ENCODE peak calls at places on chromosomes 2 and 18, in nine cellular contexts. F is pulmonary artery endothelial cell; L is HEK293T; A is HL-60; O is NCI-H524 treated with DMSO at 0.1 percent for 48 hours; D is activated CD8-positive, alpha-beta memory T cell treated with anti-CD3 and anti-CD28 coated beads, Interleukin-2, amount 10 ng/mL, durations not matched to agents 7 days and 5 days; P is T-helper 1 cell; N is cerebellar cortex; G is Peyer's patch. V is an unnamed sample.

GRCh38 chr2:96095116-96095636 is 21.2 kb downstream of the ADRA2B start:
- DNase-seq in P (no peak), D (peak; percentile 26), N (no peak), L (no peak), F (no peak), A (no peak), O (no peak), G (no peak), V (no peak)

GRCh38 chr2:27448381-27448780 is 6.2 kb downstream of the KRTCAP3 start:
- DNase-seq in L (no peak), G (no peak), A (no peak), P (no peak), F (no peak), O (no peak), N (no peak), D (no peak), V (no peak)

GRCh38 chr2:52220393-52220792 is 1188.5 kb upstream of the NRXN1 start:
- DNase-seq in N (no peak), F (no peak), L (no peak), O (no peak), A (no peak), G (no peak), D (no peak), P (no peak), V (no peak)

GRCh38 chr2:113203217-113203530 is 29.4 kb downstream of the PSD4 start:
- DNase-seq in F (no peak), G (no peak), O (no peak), P (no peak), D (no peak), L (no peak), A (no peak), N (no peak), V (no peak)

GRCh38 chr2:241019441-241020139 is 21.2 kb downstream of the SNED1 start:
- DNase-seq in A (no peak), G (peak; percentile 12), P (no peak), D (no peak), O (no peak), N (no peak), F (no peak), L (no peak), V (no peak)

GRCh38 chr2:71988170-71988569 is 159.5 kb downstream of the CYP26B1 start:
- DNase-seq in P (no peak), L (no peak), G (no peak), O (no peak), F (no peak), A (no peak), D (no peak), N (no peak), V (no peak)

GRCh38 chr18:50819027-50819726 is 639 bp downstream of the MRO start:
- DNase-seq in F (no peak), N (peak; percentile 62), O (no peak), L (peak; percentile 17), A (no peak), G (no peak), P (no peak), D (no peak), V (peak; percentile 9)

GRCh38 chr18:79570266-79571201 is 109.1 kb upstream of the CTDP1 start:
- DNase-seq in F (no peak), A (no peak), D (no peak), O (no peak), L (no peak), G (no peak), P (no peak), N (no peak), V (peak; percentile 8)

GRCh38 chr2:217829420-217829819 is 173.4 kb downstream of the TNS1 start:
- DNase-seq in N (no peak), P (no peak), G (no peak), A (no peak), L (no peak), O (no peak), F (no peak), D (no peak), V (no peak)

GRCh38 chr2:205403244-205403845 is 279.0 kb upstream of the NRP2 start:
- DNase-seq in D (no peak), O (no peak), P (no peak), F (no peak), A (no peak), N (no peak), L (no peak), G (no peak), V (no peak)

GRCh38 chr2:53896864-53897263 is 37.1 kb upstream of the GPR75 start:
- DNase-seq in O (no peak), F (no peak), L (no peak), A (no peak), G (no peak), P (no peak), N (no peak), D (no peak), V (peak; percentile 35)

GRCh38 chr2:187580462-187581124 is 26.4 kb upstream of the TFPI start:
- DNase-seq in A (no peak), G (no peak), D (no peak), O (peak; percentile 32), N (peak; percentile 44), P (no peak), F (peak; percentile 52), L (peak; percentile 22), V (no peak)

GRCh38 chr2:239055756-239056493 is 208.0 kb downstream of the TWIST2 start:
- DNase-seq in N (no peak), O (no peak), L (no peak), F (no peak), D (no peak), G (no peak), A (no peak), P (no peak), V (peak; percentile 30)

GRCh38 chr2:105404736-105405135 is 5.9 kb upstream of the FHL2 start:
- DNase-seq in L (no peak), A (no peak), O (no peak), F (no peak), D (no peak), P (no peak), G (no peak), N (no peak), V (no peak)

GRCh38 chr2:30410217-30410616 is 36.8 kb upstream of the LCLAT1 start:
- DNase-seq in L (no peak), F (no peak), O (no peak), P (no peak), A (no peak), D (no peak), N (no peak), G (no peak), V (no peak)

GRCh38 chr18:9643549-9643948 is 29.2 kb upstream of the PPP4R1 start:
- DNase-seq in D (no peak), L (peak; percentile 30), A (no peak), P (no peak), O (no peak), N (peak; percentile 23), F (peak; percentile 97), G (no peak), V (peak; percentile 61)

GRCh38 chr18:76558881-76559667 is 64.0 kb upstream of the ZNF516 start:
- DNase-seq in L (no peak), F (no peak), P (no peak), O (no peak), N (no peak), G (no peak), A (no peak), D (no peak), V (no peak)

GRCh38 chr2:861655-862355 is 88.8 kb upstream of the SNTG2 start:
- DNase-seq in F (no peak), D (peak; percentile 16), P (no peak), A (no peak), L (no peak), N (no peak), O (no peak), G (no peak), V (no peak)

GRCh38 chr18:68147728-68148127 is 567.2 kb downstream of the TMX3 start:
- DNase-seq in L (no peak), O (no peak), F (no peak), G (no peak), P (no peak), D (no peak), A (no peak), N (no peak), V (no peak)

GRCh38 chr2:130756041-130756720 is 841 bp downstream of the AMER3 start:
- DNase-seq in G (no peak), A (no peak), D (no peak), N (no peak), F (no peak), L (peak; percentile 82), O (no peak), P (no peak), V (no peak)

GRCh38 chr2:207416111-207416510 is 113.7 kb upstream of the CREB1 start:
- DNase-seq in D (no peak), G (no peak), P (no peak), F (no peak), A (no peak), N (no peak), L (no peak), O (no peak), V (no peak)

GRCh38 chr2:241009601-241010530 is 11.4 kb downstream of the SNED1 start:
- DNase-seq in L (peak; percentile 58), P (no peak), A (no peak), O (no peak), N (peak; percentile 31), G (peak; percentile 17), F (peak; percentile 84), D (peak; percentile 65), V (peak; percentile 87)

GRCh38 chr2:14304326-14304725 is 328.2 kb upstream of the LRATD1 start:
- DNase-seq in L (no peak), N (no peak), P (no peak), O (no peak), A (no peak), D (no peak), F (no peak), G (no peak), V (no peak)

GRCh38 chr2:82837588-82838304 is 1621.3 kb downstream of the SUCLG1 start:
- DNase-seq in D (no peak), P (no peak), F (no peak), N (no peak), O (no peak), A (peak; percentile 67), G (no peak), L (no peak), V (peak; percentile 44)

GRCh38 chr2:29596584-29596983 is 324.8 kb downstream of the ALK start:
- DNase-seq in O (no peak), L (no peak), P (no peak), D (no peak), N (no peak), F (no peak), A (no peak), G (no peak), V (no peak)

GRCh38 chr18:23126352-23127056 is 8.8 kb upstream of the CABLES1 start:
- DNase-seq in N (no peak), A (no peak), F (no peak), G (no peak), D (no peak), L (no peak), P (no peak), O (no peak), V (no peak)

GRCh38 chr2:160028431-160029269 is 33.8 kb downstream of the PLA2R1 start:
- DNase-seq in P (no peak), L (no peak), F (no peak), G (no peak), A (no peak), O (no peak), N (peak; percentile 40), D (no peak), V (no peak)

GRCh38 chr2:20378891-20379519 is 28.4 kb upstream of the PUM2 start:
- DNase-seq in A (no peak), N (peak; percentile 76), L (peak; percentile 71), F (peak; percentile 26), G (peak; percentile 21), D (no peak), O (peak; percentile 56), P (no peak), V (peak; percentile 65)

GRCh38 chr2:72989770-72990556 is 72.6 kb downstream of the EMX1 start:
- DNase-seq in N (no peak), G (no peak), A (no peak), D (no peak), L (no peak), O (no peak), F (no peak), P (no peak), V (no peak)

GRCh38 chr2:233655043-233655442 is 16.7 kb upstream of the UGT1A9 start:
- DNase-seq in O (no peak), A (no peak), L (no peak), G (no peak), F (no peak), P (no peak), D (no peak), N (no peak), V (no peak)

GRCh38 chr2:168429988-168430387 is 26.1 kb upstream of the CERS6 start:
- DNase-seq in N (no peak), L (no peak), F (no peak), O (no peak), A (no peak), G (no peak), P (no peak), D (no peak), V (no peak)

V was measured in H54.